ENCODE peak calls at places on chromosomes 6 and 20, in eight cellular contexts. One of them, this sample, is unnamed.
A peak's percentile ranks its signal among the peaks of the same experiment; 100 is the strongest.

GRCh38 chr20:63023071-63023835 is 16.5 kb upstream of the BHLHE23 start:
- DNase-seq in pancreas: no peak
- DNase-seq in body of pancreas: no peak
- DNase-seq in CD8-positive, alpha-beta memory T cell: peak; percentile 31
- DNase-seq in neural progenitor cell: no peak
- DNase-seq in heart left ventricle: no peak
- DNase-seq in tibial artery: no peak
- DNase-seq in adrenal gland: no peak
- DNase-seq in this sample: no peak

GRCh38 chr6:41462980-41463930 is 82.9 kb upstream of the FOXP4 start:
- DNase-seq in pancreas: peak; percentile 74
- DNase-seq in body of pancreas: peak; percentile 81
- DNase-seq in CD8-positive, alpha-beta memory T cell: no peak
- DNase-seq in neural progenitor cell: no peak
- DNase-seq in heart left ventricle: peak; percentile 66
- DNase-seq in tibial artery: peak; percentile 77
- DNase-seq in adrenal gland: peak; percentile 83
- DNase-seq in this sample: peak; percentile 85

GRCh38 chr20:878511-879307 is 37.4 kb downstream of the ANGPT4 start:
- DNase-seq in pancreas: no peak
- DNase-seq in body of pancreas: no peak
- DNase-seq in CD8-positive, alpha-beta memory T cell: peak; percentile 43
- DNase-seq in neural progenitor cell: peak; percentile 85
- DNase-seq in heart left ventricle: no peak
- DNase-seq in tibial artery: no peak
- DNase-seq in adrenal gland: no peak
- DNase-seq in this sample: no peak

GRCh38 chr6:69945192-69945591 is 78.8 kb downstream of the COL19A1 start:
- DNase-seq in pancreas: no peak
- DNase-seq in body of pancreas: no peak
- DNase-seq in CD8-positive, alpha-beta memory T cell: no peak
- DNase-seq in neural progenitor cell: no peak
- DNase-seq in heart left ventricle: no peak
- DNase-seq in tibial artery: no peak
- DNase-seq in adrenal gland: no peak
- DNase-seq in this sample: no peak

GRCh38 chr20:47305667-47306066 is 50.8 kb downstream of the ZMYND8 start:
- DNase-seq in pancreas: no peak
- DNase-seq in body of pancreas: no peak
- DNase-seq in CD8-positive, alpha-beta memory T cell: no peak
- DNase-seq in neural progenitor cell: no peak
- DNase-seq in heart left ventricle: no peak
- DNase-seq in tibial artery: no peak
- DNase-seq in adrenal gland: no peak
- DNase-seq in this sample: no peak

GRCh38 chr6:3088853-3089445 is 20.7 kb downstream of the RIPK1 start:
- DNase-seq in pancreas: no peak
- DNase-seq in body of pancreas: no peak
- DNase-seq in CD8-positive, alpha-beta memory T cell: no peak
- DNase-seq in neural progenitor cell: no peak
- DNase-seq in heart left ventricle: no peak
- DNase-seq in tibial artery: no peak
- DNase-seq in adrenal gland: no peak
- DNase-seq in this sample: no peak

GRCh38 chr6:124956018-124956417 is 6.2 kb upstream of the RNF217 start:
- DNase-seq in pancreas: no peak
- DNase-seq in body of pancreas: no peak
- DNase-seq in CD8-positive, alpha-beta memory T cell: no peak
- DNase-seq in neural progenitor cell: no peak
- DNase-seq in heart left ventricle: no peak
- DNase-seq in tibial artery: no peak
- DNase-seq in adrenal gland: no peak
- DNase-seq in this sample: no peak

GRCh38 chr6:132065556-132065955 is 114.4 kb upstream of the CCN2 start:
- DNase-seq in pancreas: no peak
- DNase-seq in body of pancreas: no peak
- DNase-seq in CD8-positive, alpha-beta memory T cell: no peak
- DNase-seq in neural progenitor cell: no peak
- DNase-seq in heart left ventricle: no peak
- DNase-seq in tibial artery: no peak
- DNase-seq in adrenal gland: no peak
- DNase-seq in this sample: no peak

GRCh38 chr6:74651948-74652347 is 553.9 kb downstream of the COL12A1 start:
- DNase-seq in pancreas: no peak
- DNase-seq in body of pancreas: no peak
- DNase-seq in CD8-positive, alpha-beta memory T cell: no peak
- DNase-seq in neural progenitor cell: no peak
- DNase-seq in heart left ventricle: no peak
- DNase-seq in tibial artery: no peak
- DNase-seq in adrenal gland: no peak
- DNase-seq in this sample: no peak

GRCh38 chr20:2118783-2119182 is 17.2 kb downstream of the STK35 start:
- DNase-seq in pancreas: no peak
- DNase-seq in body of pancreas: no peak
- DNase-seq in CD8-positive, alpha-beta memory T cell: no peak
- DNase-seq in neural progenitor cell: no peak
- DNase-seq in heart left ventricle: no peak
- DNase-seq in tibial artery: no peak
- DNase-seq in adrenal gland: no peak
- DNase-seq in this sample: no peak

GRCh38 chr6:27839303-27840081 is 72.7 kb downstream of the OR2B2 start:
- DNase-seq in pancreas: no peak
- DNase-seq in body of pancreas: peak; percentile 38
- DNase-seq in CD8-positive, alpha-beta memory T cell: no peak
- DNase-seq in neural progenitor cell: peak; percentile 32
- DNase-seq in heart left ventricle: no peak
- DNase-seq in tibial artery: peak; percentile 65
- DNase-seq in adrenal gland: peak; percentile 78
- DNase-seq in this sample: peak; percentile 33

GRCh38 chr20:16293590-16293989 is 279.7 kb downstream of the KIF16B start:
- DNase-seq in pancreas: no peak
- DNase-seq in body of pancreas: no peak
- DNase-seq in CD8-positive, alpha-beta memory T cell: no peak
- DNase-seq in neural progenitor cell: no peak
- DNase-seq in heart left ventricle: no peak
- DNase-seq in tibial artery: no peak
- DNase-seq in adrenal gland: no peak
- DNase-seq in this sample: no peak

GRCh38 chr6:4687989-4688947 is 87.9 kb upstream of the CDYL start:
- DNase-seq in pancreas: no peak
- DNase-seq in body of pancreas: no peak
- DNase-seq in CD8-positive, alpha-beta memory T cell: no peak
- DNase-seq in neural progenitor cell: no peak
- DNase-seq in heart left ventricle: no peak
- DNase-seq in tibial artery: peak; percentile 34
- DNase-seq in adrenal gland: peak; percentile 64
- DNase-seq in this sample: no peak

GRCh38 chr6:42523158-42523814 is 40.5 kb upstream of the UBR2 start:
- DNase-seq in pancreas: no peak
- DNase-seq in body of pancreas: no peak
- DNase-seq in CD8-positive, alpha-beta memory T cell: no peak
- DNase-seq in neural progenitor cell: no peak
- DNase-seq in heart left ventricle: no peak
- DNase-seq in tibial artery: no peak
- DNase-seq in adrenal gland: no peak
- DNase-seq in this sample: no peak

GRCh38 chr20:47303736-47304135 is 52.8 kb downstream of the ZMYND8 start:
- DNase-seq in pancreas: no peak
- DNase-seq in body of pancreas: no peak
- DNase-seq in CD8-positive, alpha-beta memory T cell: no peak
- DNase-seq in neural progenitor cell: no peak
- DNase-seq in heart left ventricle: no peak
- DNase-seq in tibial artery: no peak
- DNase-seq in adrenal gland: no peak
- DNase-seq in this sample: no peak

GRCh38 chr6:90948540-90948939 is 361.7 kb upstream of the MAP3K7 start:
- DNase-seq in pancreas: peak; percentile 10
- DNase-seq in body of pancreas: no peak
- DNase-seq in CD8-positive, alpha-beta memory T cell: no peak
- DNase-seq in neural progenitor cell: no peak
- DNase-seq in heart left ventricle: no peak
- DNase-seq in tibial artery: no peak
- DNase-seq in adrenal gland: no peak
- DNase-seq in this sample: no peak

GRCh38 chr6:21240709-21241108 is 352.8 kb upstream of the SOX4 start:
- DNase-seq in pancreas: no peak
- DNase-seq in body of pancreas: no peak
- DNase-seq in CD8-positive, alpha-beta memory T cell: no peak
- DNase-seq in neural progenitor cell: no peak
- DNase-seq in heart left ventricle: no peak
- DNase-seq in tibial artery: no peak
- DNase-seq in adrenal gland: no peak
- DNase-seq in this sample: no peak

GRCh38 chr20:56628015-56628872 is 862 bp upstream of the TFAP2C start:
- DNase-seq in pancreas: no peak
- DNase-seq in body of pancreas: peak; percentile 25
- DNase-seq in CD8-positive, alpha-beta memory T cell: no peak
- DNase-seq in neural progenitor cell: peak; percentile 83
- DNase-seq in heart left ventricle: no peak
- DNase-seq in tibial artery: no peak
- DNase-seq in adrenal gland: no peak
- DNase-seq in this sample: no peak

GRCh38 chr6:25012657-25013056 is 76.9 kb upstream of the RIPOR2 start:
- DNase-seq in pancreas: no peak
- DNase-seq in body of pancreas: no peak
- DNase-seq in CD8-positive, alpha-beta memory T cell: no peak
- DNase-seq in neural progenitor cell: no peak
- DNase-seq in heart left ventricle: no peak
- DNase-seq in tibial artery: no peak
- DNase-seq in adrenal gland: no peak
- DNase-seq in this sample: no peak

GRCh38 chr20:58753267-58753928 is 60.8 kb downstream of the NPEPL1 start:
- DNase-seq in pancreas: no peak
- DNase-seq in body of pancreas: no peak
- DNase-seq in CD8-positive, alpha-beta memory T cell: no peak
- DNase-seq in neural progenitor cell: peak; percentile 56
- DNase-seq in heart left ventricle: no peak
- DNase-seq in tibial artery: no peak
- DNase-seq in adrenal gland: no peak
- DNase-seq in this sample: no peak

GRCh38 chr20:44033344-44033743 is 118.7 kb downstream of the TOX2 start:
- DNase-seq in pancreas: no peak
- DNase-seq in body of pancreas: no peak
- DNase-seq in CD8-positive, alpha-beta memory T cell: no peak
- DNase-seq in neural progenitor cell: no peak
- DNase-seq in heart left ventricle: no peak
- DNase-seq in tibial artery: no peak
- DNase-seq in adrenal gland: peak; percentile 9
- DNase-seq in this sample: no peak

DNA sequence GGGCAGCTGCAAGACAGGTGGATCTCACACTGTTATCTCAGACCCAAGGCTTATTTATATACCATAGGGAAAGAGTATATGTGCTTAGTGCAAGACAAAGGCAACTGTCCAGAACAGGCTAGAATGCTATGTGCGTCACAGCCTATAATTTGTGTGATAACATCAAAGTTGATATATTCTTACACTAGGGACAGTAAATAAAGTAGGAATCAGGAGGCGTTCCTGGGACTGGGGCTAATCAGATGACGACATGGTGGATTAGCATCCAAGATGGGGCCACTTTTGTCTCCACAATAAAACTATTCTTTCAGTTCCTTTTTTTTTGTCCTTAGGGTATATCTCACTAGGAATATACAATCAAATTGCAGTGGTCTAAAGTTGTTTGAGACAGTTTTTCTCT is 54.9 kb upstream of the IER3 start:
- DNase-seq in pancreas: no peak
- DNase-seq in body of pancreas: no peak
- DNase-seq in CD8-positive, alpha-beta memory T cell: no peak
- DNase-seq in neural progenitor cell: no peak
- DNase-seq in heart left ventricle: no peak
- DNase-seq in tibial artery: no peak
- DNase-seq in adrenal gland: no peak
- DNase-seq in this sample: no peak
- H3K27ac ChIP-seq in pancreas: no peak overlapping the region
- H3K27ac ChIP-seq in body of pancreas: no peak overlapping the region
- H3K27ac ChIP-seq in CD8-positive, alpha-beta memory T cell: no peak overlapping the region
- H3K27ac ChIP-seq in neural progenitor cell: no peak overlapping the region
- H3K27ac ChIP-seq in heart left ventricle: peak overlapping the region; percentile 19
- H3K27ac ChIP-seq in tibial artery: no peak overlapping the region
- H3K27ac ChIP-seq in adrenal gland: no peak overlapping the region
- H3K27ac ChIP-seq in this sample: no peak overlapping the region

DNA sequence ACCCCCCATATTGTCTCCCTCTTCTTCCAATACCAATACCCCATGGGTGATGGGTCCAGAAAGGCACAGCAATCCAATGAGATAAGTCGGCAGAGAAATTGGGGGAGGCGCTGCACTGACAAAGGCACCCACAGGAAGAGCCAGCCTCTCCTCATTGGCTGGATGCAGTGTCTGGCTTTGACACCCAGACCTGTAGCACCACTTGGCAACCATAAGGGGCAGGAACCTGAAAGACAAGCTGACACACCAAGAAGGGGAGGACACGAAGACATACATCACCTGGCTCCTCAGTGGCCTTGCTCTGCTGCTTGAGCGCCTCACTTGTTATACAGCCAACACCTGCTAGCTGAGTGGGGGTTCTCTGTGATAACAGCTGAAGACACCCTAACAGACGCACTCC is 19.4 kb upstream of the SLC4A11 start:
- DNase-seq in pancreas: no peak
- DNase-seq in body of pancreas: no peak
- DNase-seq in CD8-positive, alpha-beta memory T cell: peak; percentile 24
- DNase-seq in neural progenitor cell: no peak
- DNase-seq in heart left ventricle: no peak
- DNase-seq in tibial artery: no peak
- DNase-seq in adrenal gland: no peak
- DNase-seq in this sample: no peak
- H3K36me3 ChIP-seq in pancreas: peaks cover 5% of the 10 kb centered on the region
- H3K36me3 ChIP-seq in body of pancreas: no peaks in the 10 kb centered on the region
- H3K36me3 ChIP-seq in CD8-positive, alpha-beta memory T cell: no peaks in the 10 kb centered on the region
- H3K36me3 ChIP-seq in neural progenitor cell: no peaks in the 10 kb centered on the region
- H3K36me3 ChIP-seq in heart left ventricle: peaks cover 84% of the 10 kb centered on the region
- H3K36me3 ChIP-seq in tibial artery: peaks cover 100% of the 10 kb centered on the region
- H3K36me3 ChIP-seq in adrenal gland: no peaks in the 10 kb centered on the region
- H3K36me3 ChIP-seq in this sample: peaks cover 97% of the 10 kb centered on the region

GRCh38 chr6:87682310-87682709 is 19.7 kb downstream of the AKIRIN2 start:
- DNase-seq in pancreas: no peak
- DNase-seq in body of pancreas: no peak
- DNase-seq in CD8-positive, alpha-beta memory T cell: no peak
- DNase-seq in neural progenitor cell: no peak
- DNase-seq in heart left ventricle: no peak
- DNase-seq in tibial artery: no peak
- DNase-seq in adrenal gland: no peak
- DNase-seq in this sample: no peak

GRCh38 chr6:87683890-87684289 is 18.1 kb downstream of the AKIRIN2 start:
- DNase-seq in pancreas: no peak
- DNase-seq in body of pancreas: no peak
- DNase-seq in CD8-positive, alpha-beta memory T cell: no peak
- DNase-seq in neural progenitor cell: no peak
- DNase-seq in heart left ventricle: no peak
- DNase-seq in tibial artery: no peak
- DNase-seq in adrenal gland: no peak
- DNase-seq in this sample: no peak

GRCh38 chr6:87684895-87685654 is 17.0 kb downstream of the AKIRIN2 start:
- DNase-seq in pancreas: no peak
- DNase-seq in body of pancreas: no peak
- DNase-seq in CD8-positive, alpha-beta memory T cell: no peak
- DNase-seq in neural progenitor cell: no peak
- DNase-seq in heart left ventricle: no peak
- DNase-seq in tibial artery: no peak
- DNase-seq in adrenal gland: no peak
- DNase-seq in this sample: no peak
- H3K27ac ChIP-seq in pancreas: no peak overlapping the region
- H3K27ac ChIP-seq in body of pancreas: no peak overlapping the region
- H3K27ac ChIP-seq in CD8-positive, alpha-beta memory T cell: no peak overlapping the region
- H3K27ac ChIP-seq in neural progenitor cell: no peak overlapping the region
- H3K27ac ChIP-seq in heart left ventricle: no peak overlapping the region
- H3K27ac ChIP-seq in tibial artery: no peak overlapping the region
- H3K27ac ChIP-seq in adrenal gland: no peak overlapping the region
- H3K27ac ChIP-seq in this sample: no peak overlapping the region

GRCh38 chr6:142954844-142955243 is 9.9 kb upstream of the HIVEP2 start:
- DNase-seq in pancreas: no peak
- DNase-seq in body of pancreas: no peak
- DNase-seq in CD8-positive, alpha-beta memory T cell: no peak
- DNase-seq in neural progenitor cell: no peak
- DNase-seq in heart left ventricle: no peak
- DNase-seq in tibial artery: peak; percentile 29
- DNase-seq in adrenal gland: no peak
- DNase-seq in this sample: no peak
- H3K36me3 ChIP-seq in pancreas: no peaks in the 10 kb centered on the region
- H3K36me3 ChIP-seq in body of pancreas: no peaks in the 10 kb centered on the region
- H3K36me3 ChIP-seq in CD8-positive, alpha-beta memory T cell: no peaks in the 10 kb centered on the region
- H3K36me3 ChIP-seq in neural progenitor cell: no peaks in the 10 kb centered on the region
- H3K36me3 ChIP-seq in heart left ventricle: no peaks in the 10 kb centered on the region
- H3K36me3 ChIP-seq in tibial artery: no peaks in the 10 kb centered on the region
- H3K36me3 ChIP-seq in adrenal gland: no peaks in the 10 kb centered on the region
- H3K36me3 ChIP-seq in this sample: no peaks in the 10 kb centered on the region

This sample was measured in stomach.